ENCODE peak calls at places on chromosomes 12 and 14, in seven cellular contexts. O, N, C, X, B, M and E are unnamed samples.

GRCh38 chr14:70662080-70662479 is 20.4 kb downstream of the TTC9 start:
- DNase-seq in O (no peak), N (no peak), C (no peak), X (no peak), B (no peak), M (no peak), E (no peak)

GRCh38 chr12:52496054-52496453 is 3.0 kb upstream of the KRT6A start:
- DNase-seq in O (no peak), N (no peak), C (no peak), X (peak), B (no peak), M (peak), E (no peak)

GRCh38 chr14:91311284-91311662 is 66.8 kb upstream of the GPR68 start:
- DNase-seq in O (no peak), N (peak), C (no peak), X (no peak), B (no peak), M (no peak), E (peak)

GRCh38 chr12:66288121-66288520 is 14.2 kb upstream of the HELB start:
- DNase-seq in O (no peak), N (peak), C (no peak), X (no peak), B (no peak), M (no peak), E (peak)

GRCh38 chr12:24560192-24560591 is 388.7 kb downstream of the BCAT1 start:
- DNase-seq in O (no peak), N (no peak), C (no peak), X (no peak), B (no peak), M (no peak), E (no peak)

GRCh38 chr12:128259556-128260070 is 7.4 kb upstream of the TMEM132C start:
- DNase-seq in O (no peak), N (no peak), C (peak), X (peak), B (peak), M (no peak), E (no peak)

GRCh38 chr12:82015623-82016347 is 256.6 kb upstream of the PPFIA2 start:
- DNase-seq in O (no peak), N (no peak), C (no peak), X (no peak), B (no peak), M (no peak), E (no peak)

GRCh38 chr14:68970096-68970612 is 8.9 kb downstream of the ACTN1 start:
- DNase-seq in O (no peak), N (peak), C (no peak), X (no peak), B (no peak), M (no peak), E (peak)

GRCh38 chr14:56357478-56357877 is 222.1 kb upstream of the TMEM260 start:
- DNase-seq in O (no peak), N (no peak), C (no peak), X (no peak), B (no peak), M (no peak), E (no peak)

GRCh38 chr12:27343255-27344000 is 10.8 kb downstream of the BMAL2 start:
- DNase-seq in O (peak), N (no peak), C (peak), X (no peak), B (no peak), M (peak), E (no peak)